ENCODE peak calls at places on chromosomes 2 and 18, in six cellular contexts. I is astrocyte of the spinal cord, V is GM12865, T is heart right ventricle, U is thoracic aorta, L is upper lobe of right lung. C is an unnamed sample.
A peak's percentile ranks its signal among the peaks of the same experiment; 100 is the strongest.

GRCh38 chr2:67259581-67260347 is 137.4 kb upstream of the ETAA1 start:
- DNase-seq in L (no peak), U (no peak), V (no peak), T (peak; percentile 29), I (peak; percentile 80), C (peak; percentile 87)

GRCh38 chr2:52117299-52117698 is 1085.4 kb upstream of the NRXN1 start:
- DNase-seq in V (no peak), I (peak; percentile 35), U (no peak), T (no peak), L (no peak), C (no peak)

GRCh38 chr2:176507736-176508135 is 238.5 kb downstream of the MTX2 start:
- DNase-seq in T (no peak), V (no peak), U (no peak), I (no peak), L (no peak), C (no peak)

GRCh38 chr2:191601060-191601459 is 76.9 kb upstream of the NABP1 start:
- DNase-seq in V (no peak), T (no peak), L (peak; percentile 70), I (no peak), U (no peak), C (no peak)

GRCh38 chr18:6057604-6058003 is 162.3 kb upstream of the TMEM200C start:
- DNase-seq in I (peak; percentile 48), T (no peak), V (no peak), U (no peak), L (no peak), C (no peak)

GRCh38 chr18:11258014-11258413 is 108.6 kb upstream of the PIEZO2 start:
- DNase-seq in L (no peak), U (no peak), V (no peak), I (no peak), T (no peak), C (no peak)

GRCh38 chr2:172609488-172609887 is 53.6 kb downstream of the PDK1 start:
- DNase-seq in U (no peak), T (no peak), I (no peak), L (no peak), V (no peak), C (no peak)

GRCh38 chr2:152468832-152469692 is 134.1 kb downstream of the FMNL2 start:
- DNase-seq in U (no peak), V (peak; percentile 61), T (no peak), L (no peak), I (peak; percentile 57), C (no peak)

GRCh38 chr2:134189009-134189717 is 64.7 kb upstream of the MGAT5 start:
- DNase-seq in V (no peak), L (no peak), T (no peak), I (peak; percentile 27), U (no peak), C (no peak)

GRCh38 chr2:215658635-215659305 is 222.9 kb upstream of the FN1 start:
- DNase-seq in L (no peak), V (no peak), I (no peak), U (no peak), T (no peak), C (no peak)

GRCh38 chr2:162711832-162712540 is 126.6 kb downstream of the KCNH7 start:
- DNase-seq in V (no peak), L (no peak), T (no peak), U (no peak), I (no peak), C (no peak)

GRCh38 chr18:76803814-76804213 is 18.5 kb upstream of the ZNF236 start:
- DNase-seq in T (peak; percentile 63), I (peak; percentile 54), L (no peak), U (no peak), V (peak; percentile 69), C (no peak)

GRCh38 chr2:156405586-156405985 is 30.6 kb upstream of the GPD2 start:
- DNase-seq in T (no peak), V (no peak), L (peak; percentile 79), U (no peak), I (no peak), C (no peak)

GRCh38 chr2:207766697-207767460 is 2.8 kb downstream of the FZD5 start:
- DNase-seq in U (no peak), V (peak; percentile 7), L (peak; percentile 72), T (no peak), I (no peak), C (no peak)

GRCh38 chr2:7498927-7499489 is 581.8 kb downstream of the RNF144A start:
- DNase-seq in L (no peak), V (no peak), U (no peak), I (no peak), T (no peak), C (no peak)

GRCh38 chr2:15652316-15653276 is 60.9 kb downstream of the DDX1 start:
- DNase-seq in U (no peak), I (no peak), L (no peak), T (no peak), V (no peak), C (no peak)

GRCh38 chr2:118249531-118249930 is 161.3 kb downstream of the INSIG2 start:
- DNase-seq in T (no peak), U (no peak), I (peak; percentile 52), V (peak; percentile 63), L (no peak), C (peak; percentile 88)

GRCh38 chr2:30702694-30703093 is 104.6 kb downstream of the CAPN13 start:
- DNase-seq in V (no peak), I (no peak), T (no peak), U (no peak), L (no peak), C (no peak)

GRCh38 chr2:16136461-16137035 is 196.2 kb downstream of the MYCN start:
- DNase-seq in V (no peak), T (no peak), L (no peak), U (no peak), I (no peak), C (no peak)

GRCh38 chr2:105517814-105518705 is 119.2 kb upstream of the FHL2 start:
- DNase-seq in L (peak; percentile 68), U (peak; percentile 30), V (no peak), I (peak; percentile 63), T (peak; percentile 82), C (no peak)

GRCh38 chr18:77065221-77065981 is 67.2 kb downstream of the MBP start:
- DNase-seq in I (peak; percentile 94), L (peak; percentile 83), U (no peak), V (peak; percentile 83), T (no peak), C (peak; percentile 75)

GRCh38 chr2:230762317-230762896 is 49.8 kb downstream of the CAB39 start:
- DNase-seq in I (no peak), V (peak; percentile 60), T (no peak), U (no peak), L (no peak), C (no peak)

GRCh38 chr18:23134780-23135678 is at the start of gene CABLES1:
- DNase-seq in U (no peak), L (peak; percentile 89), V (peak; percentile 71), I (peak; percentile 73), T (peak; percentile 33), C (no peak)
- TF ChIP-seq CTCF in U (no peak), L (no peak), V (no peak), I (no peak), T (no peak), C (no peak)

GRCh38 chr2:119694470-119694993 is 15.5 kb downstream of the TMEM177 start:
- DNase-seq in L (no peak), T (no peak), I (no peak), U (no peak), V (no peak), C (no peak)
- H3K4me3 ChIP-seq in L (peak overlapping the region; percentile 14), T (no peak overlapping the region), I (no peak overlapping the region), U (no peak overlapping the region), V (no peak overlapping the region), C (no peak overlapping the region)

GRCh38 chr2:239381709-239382134 is 19.1 kb downstream of the HDAC4 start:
- DNase-seq in V (peak; percentile 55), U (no peak), T (no peak), I (no peak), L (no peak), C (no peak)

GRCh38 chr2:239378021-239378917 is 22.6 kb downstream of the HDAC4 start:
- DNase-seq in T (no peak), V (no peak), I (no peak), U (no peak), L (no peak), C (no peak)

GRCh38 chr2:239378918-239379640 is 21.7 kb downstream of the HDAC4 start:
- DNase-seq in T (no peak), V (no peak), U (no peak), L (no peak), I (no peak), C (no peak)

GRCh38 chr2:239380831-239381708 is 19.8 kb downstream of the HDAC4 start:
- DNase-seq in I (no peak), L (peak; percentile 66), T (no peak), U (no peak), V (peak; percentile 51), C (no peak)

DNA sequence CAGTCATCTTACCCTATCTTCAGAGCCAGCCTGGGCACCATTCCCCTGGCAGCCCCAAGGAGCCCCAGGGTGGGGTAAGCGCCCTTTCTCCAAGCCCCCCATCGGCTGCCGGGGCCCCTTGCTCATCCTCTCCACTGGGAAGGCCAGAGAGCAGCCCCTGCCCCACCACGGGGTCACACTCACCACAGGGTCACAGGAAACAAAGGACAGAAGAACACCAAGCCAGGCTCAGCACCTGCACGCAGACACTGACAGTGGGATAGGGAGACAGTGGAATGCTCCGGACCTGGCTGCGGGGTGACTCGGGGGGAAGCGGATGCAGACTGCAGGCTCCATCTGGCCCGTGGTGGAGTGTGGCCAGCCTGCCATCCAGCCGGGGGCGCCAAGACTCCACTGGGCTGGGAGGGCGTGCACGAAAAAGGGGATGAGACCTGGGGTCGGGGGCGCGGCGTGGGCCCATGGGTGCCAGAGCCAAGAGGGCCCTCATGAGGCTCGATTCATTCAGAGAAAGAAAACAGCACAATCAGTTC is 21.1 kb downstream of the HDAC4 start:
- DNase-seq in T (no peak), V (no peak), U (no peak), L (no peak), I (no peak), C (no peak)
- TF ChIP-seq CTCF in T (no peak), V (no peak), U (no peak), L (no peak), I (peak; percentile 6), C (no peak)

GRCh38 chr2:237977380-237977779 is 10.6 kb downstream of the UBE2F start:
- DNase-seq in L (no peak), V (peak; percentile 41), U (no peak), T (no peak), I (no peak), C (no peak)

GRCh38 chr2:237966565-237967462 is at the start of gene UBE2F:
- DNase-seq in U (peak; percentile 92), T (peak; percentile 97), L (peak; percentile 99), I (peak; percentile 97), V (peak; percentile 97), C (peak; percentile 69)

GRCh38 chr2:237968048-237968862 is 1.4 kb downstream of the UBE2F start:
- DNase-seq in T (peak; percentile 38), I (peak; percentile 57), L (peak; percentile 62), V (peak; percentile 59), U (no peak), C (peak; percentile 58)

GRCh38 chr2:237967463-237967871 is 653 bp downstream of the UBE2F start:
- DNase-seq in L (peak; percentile 76), U (no peak), I (no peak), V (peak; percentile 17), T (no peak), C (no peak)

DNA sequence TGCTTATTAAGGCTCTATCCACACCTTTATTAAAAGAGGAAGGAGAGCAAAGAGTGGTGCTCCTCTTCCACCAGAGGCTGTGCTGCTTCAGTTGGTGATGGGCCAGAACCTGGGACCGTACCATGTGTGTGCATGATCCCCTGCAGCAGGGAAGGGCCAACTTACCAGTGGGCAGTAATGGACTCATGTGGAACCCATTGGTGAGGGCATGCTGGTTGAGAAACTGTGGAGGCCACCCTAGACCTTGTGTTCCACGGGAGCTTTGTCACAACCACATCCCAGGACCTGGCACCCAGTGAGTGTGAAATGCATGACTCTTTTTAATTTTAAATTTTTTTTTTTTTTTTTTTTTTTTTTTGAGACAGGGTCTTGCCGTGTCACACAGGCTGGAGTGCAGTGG is 5.4 kb downstream of the UBE2F start:
- DNase-seq in T (no peak), U (no peak), V (no peak), L (peak; percentile 25), I (no peak), C (no peak)
- H3K4me3 ChIP-seq in T (no peak overlapping the region), U (no peak overlapping the region), V (no peak overlapping the region), L (no peak overlapping the region), I (no peak overlapping the region), C (no peak overlapping the region)